ENCODE peak calls at places on chromosomes 5 and 9, in four cellular contexts. C is tibial artery, H is GM23248, N is T-helper 1 cell. K is an unnamed sample.

GRCh38 chr9:136336156-136336860 is 9.0 kb downstream of the GPSM1 start:
- DNase-seq in C (no peak), H (peak; percentile 46), N (no peak), K (no peak)

GRCh38 chr9:114149765-114150340 is 5.5 kb upstream of the COL27A1 start:
- DNase-seq in C (no peak), H (no peak), N (no peak), K (no peak)

GRCh38 chr9:114140401-114140800 is 14.9 kb upstream of the COL27A1 start:
- DNase-seq in C (no peak), H (no peak), N (no peak), K (no peak)

GRCh38 chr5:57718155-57718554 is 235.5 kb upstream of the ACTBL2 start:
- DNase-seq in C (no peak), H (peak; percentile 68), N (no peak), K (no peak)

GRCh38 chr5:57687641-57688040 is 205.0 kb upstream of the ACTBL2 start:
- DNase-seq in C (no peak), H (no peak), N (no peak), K (no peak)

GRCh38 chr9:79104951-79105350 is 466.8 kb upstream of the TLE4 start:
- DNase-seq in C (no peak), H (no peak), N (no peak), K (no peak)

GRCh38 chr9:38681747-38682227 is 38.1 kb downstream of the FAM240B start:
- DNase-seq in C (no peak), H (peak; percentile 16), N (no peak), K (no peak)

GRCh38 chr5:142748132-142748531 is 22.0 kb upstream of the ARHGAP26 start:
- DNase-seq in C (no peak), H (peak; percentile 73), N (no peak), K (no peak)

GRCh38 chr9:14910178-14910805 is at the start of gene FREM1:
- DNase-seq in C (no peak), H (peak; percentile 45), N (no peak), K (peak; percentile 70)

GRCh38 chr5:122776143-122776542 is 1.3 kb downstream of the SNX2 start:
- DNase-seq in C (no peak), H (no peak), N (no peak), K (no peak)

GRCh38 chr5:370311-370958 is 48.9 kb downstream of the AHRR start:
- DNase-seq in C (peak; percentile 9), H (no peak), N (no peak), K (peak; percentile 49)

GRCh38 chr5:112312810-112313209 is 106.3 kb downstream of the EPB41L4A start:
- DNase-seq in C (no peak), H (peak; percentile 7), N (no peak), K (no peak)

GRCh38 chr9:20620658-20621552 is 1.4 kb downstream of the MLLT3 start:
- DNase-seq in C (peak; percentile 31), H (peak; percentile 69), N (peak; percentile 57), K (peak; percentile 74)

GRCh38 chr5:173310861-173311515 is 17.2 kb downstream of the STC2 start:
- DNase-seq in C (no peak), H (peak; percentile 63), N (no peak), K (no peak)

GRCh38 chr5:155678371-155678770 is 648.6 kb upstream of the SGCD start:
- DNase-seq in C (no peak), H (no peak), N (no peak), K (no peak)

GRCh38 chr5:168291961-168292782 is 727 bp downstream of the WWC1 start:
- DNase-seq in C (no peak), H (peak; percentile 37), N (no peak), K (no peak)

GRCh38 chr5:139646111-139646510 is 2.0 kb upstream of the CXXC5 start:
- DNase-seq in C (no peak), H (no peak), N (no peak), K (no peak)

GRCh38 chr9:37952731-37953130 is 48.8 kb upstream of the SLC25A51 start:
- DNase-seq in C (no peak), H (peak; percentile 91), N (no peak), K (no peak)

GRCh38 chr5:139640432-139641115 is 7.6 kb upstream of the CXXC5 start:
- DNase-seq in C (peak; percentile 15), H (no peak), N (no peak), K (peak; percentile 32)

GRCh38 chr9:38018964-38019602 is 49.9 kb downstream of the SHB start:
- DNase-seq in C (no peak), H (peak; percentile 95), N (no peak), K (no peak)

K was measured in Right ventricle myocardium inferior.